ENCODE peak calls at places on chromosomes 16 and 17, in seven cellular contexts. I is PC-9; L is effector memory CD4-positive, alpha-beta T cell; V is stomach; E is CD8-positive, alpha-beta T cell; H is thoracic aorta; J is tibial artery. B is an unnamed sample.

GRCh38 chr16:85646358-85646907 is 33.3 kb downstream of the GSE1 start:
- DNase-seq in I (no peak), H (no peak), E (no peak), L (no peak), J (no peak), V (no peak), B (no peak)

GRCh38 chr17:81426676-81427445 is 31.6 kb downstream of the BAHCC1 start:
- DNase-seq in V (peak; percentile 77), H (no peak), E (no peak), L (no peak), J (no peak), I (no peak), B (no peak)

GRCh38 chr16:4918790-4919210 is 18.1 kb downstream of the PPL start:
- DNase-seq in L (no peak), E (no peak), V (peak; percentile 67), I (peak; percentile 97), J (no peak), H (no peak), B (no peak)

GRCh38 chr17:73950515-73950914 is 253.0 kb upstream of the RPL38 start:
- DNase-seq in V (peak; percentile 21), L (no peak), E (no peak), J (no peak), H (no peak), I (no peak), B (no peak)

GRCh38 chr17:77872199-77872598 is 86.3 kb upstream of the TNRC6C start:
- DNase-seq in V (no peak), H (no peak), E (peak; percentile 48), J (no peak), I (no peak), L (no peak), B (no peak)

GRCh38 chr17:21078056-21078825 is 35.4 kb upstream of the USP22 start:
- DNase-seq in V (no peak), E (no peak), J (no peak), L (no peak), I (no peak), H (no peak), B (no peak)

GRCh38 chr16:85303354-85303883 is 191.1 kb upstream of the CIBAR2 start:
- DNase-seq in I (peak; percentile 73), V (peak; percentile 64), J (peak; percentile 82), L (peak; percentile 32), H (no peak), E (peak; percentile 81), B (peak; percentile 55)

GRCh38 chr17:54919456-54919855 is 18.8 kb downstream of the TOM1L1 start:
- DNase-seq in H (no peak), L (no peak), V (no peak), I (no peak), J (no peak), E (no peak), B (no peak)

GRCh38 chr17:57946798-57947358 is 8.3 kb downstream of the CUEDC1 start:
- DNase-seq in E (peak; percentile 7), V (peak; percentile 63), I (peak; percentile 60), L (no peak), J (peak; percentile 74), H (no peak), B (no peak)

GRCh38 chr16:19135896-19136438 is 22.2 kb downstream of the ITPRIPL2 start:
- DNase-seq in V (peak; percentile 36), J (no peak), H (no peak), E (no peak), L (no peak), I (peak; percentile 94), B (no peak)

GRCh38 chr16:67269766-67270165 is 9.6 kb upstream of the PLEKHG4 start:
- DNase-seq in V (no peak), H (no peak), J (no peak), I (peak; percentile 69), L (no peak), E (no peak), B (no peak)

GRCh38 chr16:66954097-66954659 is 6.9 kb upstream of the CES3 start:
- DNase-seq in J (peak; percentile 84), V (peak; percentile 84), I (peak; percentile 81), H (peak; percentile 25), E (peak; percentile 74), L (peak; percentile 48), B (peak; percentile 67)

GRCh38 chr17:38454528-38454927 is 26.3 kb downstream of the ARHGAP23 start:
- DNase-seq in L (no peak), I (peak; percentile 84), V (peak; percentile 63), H (peak; percentile 77), E (no peak), J (peak; percentile 98), B (no peak)

GRCh38 chr17:81393684-81394376 is 1.4 kb upstream of the BAHCC1 start:
- DNase-seq in J (peak; percentile 100), E (peak; percentile 29), L (peak; percentile 9), I (peak; percentile 100), V (peak; percentile 100), H (peak; percentile 100), B (no peak)

GRCh38 chr16:87002717-87003413 is 314.3 kb downstream of the C16orf95 start:
- DNase-seq in E (no peak), J (peak; percentile 47), V (no peak), L (no peak), H (no peak), I (no peak), B (no peak)

GRCh38 chr16:592518-593306 is 2.8 kb downstream of the RAB40C start:
- DNase-seq in J (no peak), H (no peak), I (peak; percentile 70), E (no peak), V (peak; percentile 73), L (no peak), B (no peak)

GRCh38 chr16:50653633-50654524 is 27.2 kb downstream of the SNX20 start:
- DNase-seq in V (no peak), E (no peak), J (no peak), H (no peak), I (no peak), L (no peak), B (no peak)

GRCh38 chr17:45775148-45775547 is 9.0 kb upstream of the CRHR1 start:
- DNase-seq in J (no peak), I (no peak), L (no peak), E (no peak), V (no peak), H (no peak), B (no peak)

DNA sequence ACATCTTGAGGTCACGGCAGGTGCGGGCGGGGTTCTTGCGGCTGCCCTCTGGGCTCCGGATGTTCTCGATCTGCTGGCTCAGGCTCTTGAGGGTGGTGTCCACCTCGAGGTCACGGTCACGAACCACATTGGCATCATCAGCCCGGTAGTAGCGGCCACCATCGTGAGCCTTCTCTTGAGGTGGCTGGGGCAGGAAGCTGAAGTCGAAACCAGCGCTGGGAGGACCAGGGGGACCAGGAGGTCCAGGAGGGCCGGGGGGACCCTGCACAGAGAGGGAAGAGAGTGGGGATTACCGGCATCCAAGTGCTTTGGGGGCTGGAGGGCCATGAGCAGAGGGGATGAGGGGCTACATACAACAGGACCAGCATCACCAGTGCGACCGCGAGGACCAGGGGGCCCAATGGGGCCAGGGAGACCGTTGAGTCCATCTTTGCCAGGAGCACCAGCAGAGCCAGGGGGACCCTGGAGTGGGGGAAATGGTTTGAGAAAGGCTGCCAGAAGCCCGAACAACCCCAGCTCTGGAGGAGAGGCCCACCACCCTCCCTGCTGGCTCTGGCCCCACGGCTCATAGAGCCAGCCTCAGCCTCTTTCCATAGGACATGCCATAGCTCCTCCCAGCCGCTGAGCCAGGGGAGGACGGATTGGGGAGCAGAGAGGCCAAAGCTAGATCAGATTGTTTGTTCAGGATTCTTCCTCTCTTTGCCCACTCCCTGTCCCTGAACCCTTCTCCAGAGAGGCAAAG is 14.6 kb downstream of the COL1A1 start:
- DNase-seq in J (no peak), I (no peak), H (no peak), L (no peak), E (no peak), V (no peak), B (no peak)
- H3K9me3 ChIP-seq in J (no peaks in the 10 kb centered on the region), I (no peaks in the 10 kb centered on the region), H (no peaks in the 10 kb centered on the region), L (no peaks in the 10 kb centered on the region), E (no peaks in the 10 kb centered on the region), V (no peaks in the 10 kb centered on the region), B (no peaks in the 10 kb centered on the region)

GRCh38 chr16:35197656-35198055 is 1738.2 kb downstream of the TP53TG3F start:
- DNase-seq in V (no peak), H (no peak), I (no peak), E (no peak), J (no peak), L (no peak), B (no peak)

GRCh38 chr16:35194681-35195080 is 1735.3 kb downstream of the TP53TG3F start:
- DNase-seq in J (no peak), I (no peak), V (no peak), H (no peak), L (no peak), E (no peak), B (no peak)

GRCh38 chr16:35196313-35196712 is 1736.9 kb downstream of the TP53TG3F start:
- DNase-seq in V (no peak), E (no peak), H (no peak), J (no peak), L (no peak), I (no peak), B (no peak)

GRCh38 chr16:35195173-35195863 is 1735.9 kb downstream of the TP53TG3F start:
- DNase-seq in V (no peak), E (no peak), I (no peak), H (no peak), J (no peak), L (no peak), B (no peak)

DNA sequence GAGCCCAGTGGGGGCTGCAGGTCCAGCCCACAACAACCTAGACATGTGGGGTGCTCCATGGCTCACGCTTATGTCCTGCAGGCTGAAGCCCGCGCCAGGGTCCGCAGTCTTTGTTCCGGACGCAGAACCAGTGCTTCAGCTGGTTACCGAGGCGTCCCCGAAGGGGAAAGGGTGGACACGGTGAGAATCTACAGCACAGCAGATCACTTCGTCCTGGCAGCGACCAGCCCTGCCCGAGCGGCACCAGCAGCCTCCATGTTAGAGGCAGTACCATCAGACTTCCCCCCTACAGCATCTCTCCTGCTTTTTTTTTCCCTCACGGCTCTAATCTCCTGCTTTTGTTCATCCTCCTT is 1736.4 kb downstream of the TP53TG3F start:
- DNase-seq in H (no peak), E (no peak), V (no peak), I (no peak), J (no peak), L (no peak), B (no peak)
- H3K9me3 ChIP-seq in H (no peaks in the 10 kb centered on the region), E (no peaks in the 10 kb centered on the region), V (peaks cover 73% of the 10 kb centered on the region), I (no peaks in the 10 kb centered on the region), J (peaks cover 11% of the 10 kb centered on the region), L (peaks cover 4% of the 10 kb centered on the region), B (peaks cover 3% of the 10 kb centered on the region)

GRCh38 chr17:5182597-5183409 is 8.9 kb downstream of the ZNF594 start:
- DNase-seq in V (no peak), L (no peak), J (no peak), E (no peak), I (no peak), H (no peak), B (no peak)
- H3K9me3 ChIP-seq in V (peaks cover 100% of the 10 kb centered on the region), L (peaks cover 59% of the 10 kb centered on the region), J (peaks cover 93% of the 10 kb centered on the region), E (peaks cover 41% of the 10 kb centered on the region), I (peaks cover 82% of the 10 kb centered on the region), H (peaks cover 98% of the 10 kb centered on the region), B (peaks cover 38% of the 10 kb centered on the region)

DNA sequence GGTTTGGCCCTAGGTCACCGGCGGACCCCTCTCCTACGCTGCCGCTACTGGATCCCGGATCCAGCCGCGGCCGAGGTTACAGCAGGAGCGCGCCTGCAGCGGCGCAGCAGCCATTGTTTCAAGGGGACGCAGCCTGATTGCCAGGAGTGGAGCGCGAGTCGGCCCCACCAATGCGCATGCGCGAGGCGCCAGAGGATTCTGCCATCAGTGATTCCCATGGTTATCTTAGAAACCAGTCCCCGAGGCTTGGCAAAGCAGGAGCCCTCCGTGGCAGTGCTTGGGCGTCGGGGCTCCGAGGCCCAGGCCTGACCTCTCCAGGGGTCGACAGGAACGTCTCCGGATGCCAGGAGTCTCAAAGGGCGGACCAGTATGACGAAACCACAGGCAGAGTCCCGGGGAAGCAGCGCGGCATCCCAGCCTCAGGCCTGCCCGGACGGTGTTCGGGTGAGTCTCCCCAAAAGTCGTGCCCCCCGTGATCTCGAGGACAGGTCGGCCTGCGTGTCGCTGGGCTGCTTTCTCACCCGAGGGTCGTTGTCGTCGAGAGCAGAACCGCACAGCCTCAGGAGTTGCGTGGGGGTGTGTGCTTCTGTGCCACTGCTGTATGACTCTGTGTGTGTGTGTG is 608.5 kb downstream of the KCNJ18 start:
- DNase-seq in J (no peak), E (no peak), V (no peak), L (no peak), H (no peak), I (no peak), B (no peak)
- H3K9me3 ChIP-seq in J (peaks cover 19% of the 10 kb centered on the region), E (no peaks in the 10 kb centered on the region), V (peaks cover 69% of the 10 kb centered on the region), L (no peaks in the 10 kb centered on the region), H (no peaks in the 10 kb centered on the region), I (no peaks in the 10 kb centered on the region), B (no peaks in the 10 kb centered on the region)

B was measured in T-helper 17 cell.